ENCODE peak calls at places on chromosomes 3 and 15, in nine cellular contexts. One of them, this sample, is unnamed.
A peak's percentile ranks its signal among the peaks of the same experiment; 100 is the strongest.

GRCh38 chr3:100710355-100711198 is 1.3 kb downstream of the TFG start:
- DNase-seq in B cell: no peak
- DNase-seq in fibroblast of pulmonary artery: peak; percentile 73
- DNase-seq in right lobe of liver: no peak
- DNase-seq in endothelial cell: peak; percentile 33
- DNase-seq in neural crest cell: peak; percentile 15
- DNase-seq in foreskin fibroblast: peak; percentile 54
- DNase-seq in CD14-positive monocyte: peak; percentile 52
- DNase-seq in K562: peak; percentile 44
- DNase-seq in this sample: peak; percentile 60

GRCh38 chr15:35506272-35506870 is 39.6 kb downstream of the DPH6 start:
- DNase-seq in K562: no peak
- DNase-seq in B cell: no peak
- DNase-seq in endothelial cell: no peak
- DNase-seq in CD14-positive monocyte: no peak
- DNase-seq in right lobe of liver: no peak
- DNase-seq in fibroblast of pulmonary artery: no peak
- DNase-seq in foreskin fibroblast: no peak
- DNase-seq in neural crest cell: no peak
- DNase-seq in this sample: no peak

GRCh38 chr15:52360229-52361203 is 64.9 kb upstream of the MYO5C start:
- DNase-seq in CD14-positive monocyte: no peak
- DNase-seq in endothelial cell: no peak
- DNase-seq in fibroblast of pulmonary artery: no peak
- DNase-seq in right lobe of liver: no peak
- DNase-seq in neural crest cell: no peak
- DNase-seq in B cell: no peak
- DNase-seq in foreskin fibroblast: no peak
- DNase-seq in K562: no peak
- DNase-seq in this sample: no peak

GRCh38 chr3:187628169-187628568 is 42.0 kb downstream of the SST start:
- DNase-seq in neural crest cell: no peak
- DNase-seq in endothelial cell: no peak
- DNase-seq in B cell: no peak
- DNase-seq in fibroblast of pulmonary artery: no peak
- DNase-seq in right lobe of liver: no peak
- DNase-seq in K562: no peak
- DNase-seq in CD14-positive monocyte: no peak
- DNase-seq in foreskin fibroblast: no peak
- DNase-seq in this sample: no peak

GRCh38 chr15:83404143-83404542 is 43.0 kb upstream of the SH3GL3 start:
- DNase-seq in foreskin fibroblast: no peak
- DNase-seq in right lobe of liver: no peak
- DNase-seq in endothelial cell: no peak
- DNase-seq in fibroblast of pulmonary artery: no peak
- DNase-seq in B cell: no peak
- DNase-seq in K562: no peak
- DNase-seq in CD14-positive monocyte: no peak
- DNase-seq in neural crest cell: no peak
- DNase-seq in this sample: no peak

GRCh38 chr3:55167586-55168317 is 239.9 kb upstream of the LRTM1 start:
- DNase-seq in right lobe of liver: no peak
- DNase-seq in foreskin fibroblast: peak; percentile 85
- DNase-seq in endothelial cell: no peak
- DNase-seq in CD14-positive monocyte: no peak
- DNase-seq in fibroblast of pulmonary artery: no peak
- DNase-seq in B cell: no peak
- DNase-seq in neural crest cell: no peak
- DNase-seq in K562: no peak
- DNase-seq in this sample: no peak

GRCh38 chr3:111299070-111299672 is 227.6 kb downstream of the NECTIN3 start:
- DNase-seq in K562: no peak
- DNase-seq in CD14-positive monocyte: no peak
- DNase-seq in B cell: no peak
- DNase-seq in neural crest cell: no peak
- DNase-seq in fibroblast of pulmonary artery: peak; percentile 19
- DNase-seq in right lobe of liver: no peak
- DNase-seq in foreskin fibroblast: peak; percentile 48
- DNase-seq in endothelial cell: no peak
- DNase-seq in this sample: no peak

GRCh38 chr15:27258287-27258686 is 287.3 kb downstream of the GABRG3 start:
- DNase-seq in endothelial cell: no peak
- DNase-seq in foreskin fibroblast: no peak
- DNase-seq in neural crest cell: no peak
- DNase-seq in CD14-positive monocyte: no peak
- DNase-seq in K562: no peak
- DNase-seq in right lobe of liver: no peak
- DNase-seq in B cell: no peak
- DNase-seq in fibroblast of pulmonary artery: no peak
- DNase-seq in this sample: no peak

GRCh38 chr3:138509586-138509985 is 75.2 kb downstream of the ESYT3 start:
- DNase-seq in fibroblast of pulmonary artery: peak; percentile 39
- DNase-seq in neural crest cell: no peak
- DNase-seq in foreskin fibroblast: no peak
- DNase-seq in B cell: no peak
- DNase-seq in endothelial cell: no peak
- DNase-seq in CD14-positive monocyte: no peak
- DNase-seq in K562: no peak
- DNase-seq in right lobe of liver: no peak
- DNase-seq in this sample: no peak

GRCh38 chr3:114565201-114565600 is 271.4 kb downstream of the TIGIT start:
- DNase-seq in CD14-positive monocyte: no peak
- DNase-seq in right lobe of liver: no peak
- DNase-seq in neural crest cell: no peak
- DNase-seq in fibroblast of pulmonary artery: no peak
- DNase-seq in foreskin fibroblast: no peak
- DNase-seq in K562: no peak
- DNase-seq in B cell: no peak
- DNase-seq in endothelial cell: no peak
- DNase-seq in this sample: peak; percentile 85

GRCh38 chr3:16071246-16071645 is 103.2 kb upstream of the GALNT15 start:
- DNase-seq in neural crest cell: no peak
- DNase-seq in right lobe of liver: no peak
- DNase-seq in B cell: no peak
- DNase-seq in K562: no peak
- DNase-seq in foreskin fibroblast: no peak
- DNase-seq in CD14-positive monocyte: no peak
- DNase-seq in fibroblast of pulmonary artery: no peak
- DNase-seq in endothelial cell: no peak
- DNase-seq in this sample: no peak

DNA sequence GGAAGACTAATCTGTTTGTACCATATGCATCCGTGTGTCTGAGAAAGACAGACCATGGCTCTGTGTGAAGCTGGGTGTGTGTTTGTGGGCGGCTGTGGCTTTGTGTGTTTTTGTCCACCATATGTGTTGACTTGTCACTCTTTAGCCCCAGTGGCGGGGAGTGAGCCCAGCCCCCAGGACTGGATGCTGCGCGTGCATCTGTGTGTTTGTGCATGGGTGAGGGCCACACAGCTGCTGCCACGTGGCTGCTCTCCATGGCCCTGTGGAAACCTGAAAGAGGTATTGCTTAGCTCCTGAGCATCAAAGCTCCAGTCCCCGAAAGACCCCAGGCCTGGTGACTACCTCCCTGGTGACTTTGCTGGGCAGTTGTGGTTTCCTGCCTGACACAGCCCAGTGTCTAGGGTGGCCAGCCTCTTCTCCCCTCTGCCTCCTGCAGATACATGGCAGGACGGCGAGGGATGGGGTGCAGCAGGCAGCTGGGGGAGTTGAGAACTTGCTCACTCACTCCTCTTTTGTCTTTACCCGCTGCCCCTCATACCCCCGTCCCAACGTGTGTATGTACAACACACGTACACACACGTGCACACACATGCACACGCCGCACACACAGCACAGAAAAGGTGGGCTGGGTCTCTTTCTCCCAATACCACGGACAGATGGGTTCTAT is 6.5 kb downstream of the EPHB3 start:
- DNase-seq in K562: no peak
- DNase-seq in right lobe of liver: no peak
- DNase-seq in CD14-positive monocyte: no peak
- DNase-seq in foreskin fibroblast: no peak
- DNase-seq in fibroblast of pulmonary artery: no peak
- DNase-seq in B cell: no peak
- DNase-seq in endothelial cell: no peak
- DNase-seq in neural crest cell: no peak
- DNase-seq in this sample: no peak
- TF ChIP-seq CTCF in K562: no peak
- TF ChIP-seq CTCF in right lobe of liver: no peak
- TF ChIP-seq CTCF in CD14-positive monocyte: no peak
- TF ChIP-seq CTCF in foreskin fibroblast: no peak
- TF ChIP-seq CTCF in fibroblast of pulmonary artery: no peak
- TF ChIP-seq CTCF in B cell: no peak
- TF ChIP-seq CTCF in endothelial cell: no peak
- TF ChIP-seq CTCF in neural crest cell: no peak
- TF ChIP-seq CTCF in this sample: no peak

DNA sequence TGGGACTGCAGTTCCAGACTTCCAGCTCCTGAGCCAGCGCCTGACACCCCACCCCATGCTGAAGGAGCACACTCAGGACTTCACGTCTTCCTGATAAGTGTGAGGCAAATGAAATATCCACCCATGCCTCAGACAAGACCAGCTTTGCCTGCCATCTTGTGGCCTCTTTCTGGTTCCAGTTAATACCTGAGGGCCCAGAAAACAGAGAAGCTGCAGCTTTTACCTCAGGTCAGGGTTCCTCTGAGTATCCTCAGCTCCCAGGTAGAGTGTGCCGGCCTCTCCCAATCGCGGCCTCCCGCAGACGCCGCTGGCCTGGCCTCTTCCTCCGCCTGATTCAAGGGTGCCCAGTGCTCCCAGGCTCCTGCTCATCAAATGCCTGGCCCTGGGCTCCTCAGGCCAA is 5.1 kb upstream of the KLHL6 start:
- DNase-seq in CD14-positive monocyte: no peak
- DNase-seq in K562: no peak
- DNase-seq in B cell: no peak
- DNase-seq in endothelial cell: peak; percentile 17
- DNase-seq in fibroblast of pulmonary artery: no peak
- DNase-seq in neural crest cell: no peak
- DNase-seq in foreskin fibroblast: no peak
- DNase-seq in right lobe of liver: no peak
- DNase-seq in this sample: no peak
- TF ChIP-seq CTCF in CD14-positive monocyte: peak; percentile 28
- TF ChIP-seq CTCF in K562: peak; percentile 73
- TF ChIP-seq CTCF in B cell: peak; percentile 33
- TF ChIP-seq CTCF in endothelial cell: no peak
- TF ChIP-seq CTCF in fibroblast of pulmonary artery: no peak
- TF ChIP-seq CTCF in neural crest cell: peak; percentile 31
- TF ChIP-seq CTCF in foreskin fibroblast: no peak
- TF ChIP-seq CTCF in right lobe of liver: peak; percentile 59
- TF ChIP-seq CTCF in this sample: no peak

GRCh38 chr3:104868291-104868690 is 498.4 kb upstream of the ALCAM start:
- DNase-seq in foreskin fibroblast: no peak
- DNase-seq in right lobe of liver: no peak
- DNase-seq in neural crest cell: no peak
- DNase-seq in fibroblast of pulmonary artery: no peak
- DNase-seq in CD14-positive monocyte: no peak
- DNase-seq in B cell: no peak
- DNase-seq in K562: no peak
- DNase-seq in endothelial cell: no peak
- DNase-seq in this sample: no peak
- TF ChIP-seq CTCF in foreskin fibroblast: no peak
- TF ChIP-seq CTCF in right lobe of liver: no peak
- TF ChIP-seq CTCF in neural crest cell: no peak
- TF ChIP-seq CTCF in fibroblast of pulmonary artery: no peak
- TF ChIP-seq CTCF in CD14-positive monocyte: no peak
- TF ChIP-seq CTCF in B cell: no peak
- TF ChIP-seq CTCF in K562: no peak
- TF ChIP-seq CTCF in endothelial cell: no peak
- TF ChIP-seq CTCF in this sample: no peak

GRCh38 chr15:88454231-88454630 is 13.0 kb downstream of the MRPL46 start:
- DNase-seq in fibroblast of pulmonary artery: peak; percentile 32
- DNase-seq in neural crest cell: no peak
- DNase-seq in right lobe of liver: no peak
- DNase-seq in K562: no peak
- DNase-seq in endothelial cell: no peak
- DNase-seq in B cell: no peak
- DNase-seq in CD14-positive monocyte: no peak
- DNase-seq in foreskin fibroblast: no peak
- DNase-seq in this sample: no peak

GRCh38 chr15:88456733-88457132 is 10.5 kb downstream of the MRPL46 start:
- DNase-seq in endothelial cell: no peak
- DNase-seq in K562: no peak
- DNase-seq in fibroblast of pulmonary artery: no peak
- DNase-seq in B cell: no peak
- DNase-seq in neural crest cell: no peak
- DNase-seq in right lobe of liver: no peak
- DNase-seq in foreskin fibroblast: no peak
- DNase-seq in CD14-positive monocyte: no peak
- DNase-seq in this sample: no peak

GRCh38 chr15:88450125-88450798 is 16.9 kb downstream of the MRPL46 start:
- DNase-seq in B cell: no peak
- DNase-seq in K562: peak; percentile 81
- DNase-seq in fibroblast of pulmonary artery: peak; percentile 74
- DNase-seq in right lobe of liver: peak; percentile 49
- DNase-seq in foreskin fibroblast: peak; percentile 47
- DNase-seq in neural crest cell: peak; percentile 85
- DNase-seq in CD14-positive monocyte: no peak
- DNase-seq in endothelial cell: peak; percentile 93
- DNase-seq in this sample: no peak

GRCh38 chr15:88449581-88449980 is 17.6 kb downstream of the MRPL46 start:
- DNase-seq in K562: no peak
- DNase-seq in fibroblast of pulmonary artery: no peak
- DNase-seq in neural crest cell: no peak
- DNase-seq in endothelial cell: no peak
- DNase-seq in right lobe of liver: no peak
- DNase-seq in CD14-positive monocyte: no peak
- DNase-seq in B cell: no peak
- DNase-seq in foreskin fibroblast: no peak
- DNase-seq in this sample: no peak

DNA sequence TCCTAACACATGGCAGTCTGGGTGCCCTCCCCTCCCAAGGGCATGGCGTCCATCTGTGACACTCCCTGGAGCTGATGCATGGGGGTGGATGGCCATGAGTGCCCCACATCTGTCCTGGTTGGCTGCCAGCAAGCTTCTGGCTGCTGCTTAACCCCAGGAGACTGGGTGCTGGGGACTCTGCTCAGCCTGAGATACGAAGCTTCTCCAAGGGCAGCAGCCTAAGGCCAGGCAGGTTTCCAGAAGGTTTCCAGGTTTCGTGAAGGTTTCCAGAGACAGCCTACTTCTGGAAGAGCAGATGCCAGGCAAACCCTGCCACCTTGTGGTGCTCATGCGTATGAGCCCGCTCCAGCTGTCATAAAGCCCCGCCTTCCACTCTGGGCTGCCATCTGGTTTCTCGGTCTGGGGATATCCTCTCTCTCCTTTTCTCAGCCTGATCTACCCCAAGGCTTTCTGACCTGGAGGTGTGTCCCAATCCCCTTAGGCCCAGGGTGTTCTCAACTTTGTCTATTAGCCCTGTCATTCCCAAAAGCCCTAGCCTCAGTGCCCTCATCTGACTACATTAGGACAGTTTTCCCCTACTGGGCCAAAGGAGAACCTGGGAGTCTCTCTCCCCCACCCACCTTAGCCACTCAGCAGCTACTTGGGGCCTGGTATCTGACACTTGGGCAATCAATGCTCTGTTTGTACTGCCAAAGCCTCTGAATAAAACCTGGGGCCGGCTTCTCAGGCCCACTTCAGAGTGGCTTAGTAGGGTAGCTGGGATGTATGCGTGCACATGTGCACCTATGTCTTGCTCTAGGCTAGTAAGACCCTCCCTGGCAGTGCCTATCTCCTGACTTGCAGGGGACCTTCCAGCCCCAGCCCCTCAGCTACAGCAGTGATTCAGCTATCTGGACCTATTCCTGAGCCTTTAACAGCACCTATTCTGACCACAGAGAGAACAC is 12.0 kb downstream of the MRPL46 start:
- DNase-seq in right lobe of liver: peak; percentile 54
- DNase-seq in CD14-positive monocyte: no peak
- DNase-seq in foreskin fibroblast: peak; percentile 75
- DNase-seq in K562: peak; percentile 60
- DNase-seq in endothelial cell: peak; percentile 70
- DNase-seq in neural crest cell: peak; percentile 39
- DNase-seq in fibroblast of pulmonary artery: peak; percentile 79
- DNase-seq in B cell: no peak
- DNase-seq in this sample: no peak
- TF ChIP-seq CTCF in right lobe of liver: peak; percentile 83
- TF ChIP-seq CTCF in CD14-positive monocyte: peak; percentile 65
- TF ChIP-seq CTCF in foreskin fibroblast: peak; percentile 78
- TF ChIP-seq CTCF in K562: peak; percentile 74
- TF ChIP-seq CTCF in endothelial cell: peak; percentile 80
- TF ChIP-seq CTCF in neural crest cell: peak; percentile 71
- TF ChIP-seq CTCF in fibroblast of pulmonary artery: peak; percentile 82
- TF ChIP-seq CTCF in B cell: peak; percentile 65
- TF ChIP-seq CTCF in this sample: peak; percentile 49